ENCODE peak calls at places on chromosomes 2 and 18, in four cellular contexts. W, I, J and X are unnamed samples.
A peak's percentile ranks its signal among the peaks of the same experiment; 100 is the strongest.

GRCh38 chr2:45843136-45843535 is 191.7 kb downstream of the PRKCE start:
- DNase-seq in J (no peak), W (no peak), I (no peak), X (no peak)

GRCh38 chr2:193518061-193518817 is 1323.5 kb upstream of the TMEFF2 start:
- DNase-seq in I (no peak), W (no peak), J (peak; percentile 54), X (peak; percentile 33)

GRCh38 chr2:18799397-18799796 is 210.0 kb upstream of the NT5C1B start:
- DNase-seq in I (no peak), W (no peak), J (peak; percentile 20), X (no peak)

GRCh38 chr2:139652385-139652784 is 872.2 kb upstream of the NXPH2 start:
- DNase-seq in J (no peak), I (no peak), W (no peak), X (no peak)

GRCh38 chr18:70645971-70646370 is 357.1 kb downstream of the SOCS6 start:
- DNase-seq in W (no peak), J (peak; percentile 33), I (no peak), X (peak; percentile 3)

GRCh38 chr2:8754056-8754790 is 72.4 kb downstream of the ID2 start:
- DNase-seq in J (peak; percentile 41), I (no peak), W (no peak), X (peak; percentile 12)

GRCh38 chr2:1830936-1831616 is 86.8 kb upstream of the PXDN start:
- DNase-seq in W (no peak), J (peak; percentile 24), I (no peak), X (peak; percentile 15)

GRCh38 chr2:159118115-159118858 is 149.8 kb downstream of the TANC1 start:
- DNase-seq in W (peak; percentile 82), J (peak; percentile 94), I (peak; percentile 88), X (peak; percentile 91)

GRCh38 chr2:150484006-150484405 is 3.5 kb downstream of the RND3 start:
- DNase-seq in I (no peak), W (no peak), J (no peak), X (no peak)

GRCh38 chr2:85277416-85278158 is 50.2 kb downstream of the TGOLN2 start:
- DNase-seq in W (peak; percentile 56), I (peak; percentile 73), J (peak; percentile 89), X (peak; percentile 83)

GRCh38 chr2:172790404-172790803 is 54.8 kb downstream of the RAPGEF4 start:
- DNase-seq in J (no peak), W (no peak), I (no peak), X (no peak)

GRCh38 chr2:16773080-16773713 is 107.6 kb upstream of the CYRIA start:
- DNase-seq in J (peak; percentile 60), I (no peak), W (no peak), X (peak; percentile 48)

GRCh38 chr2:175932675-175933074 is 69.4 kb downstream of the LNPK start:
- DNase-seq in J (no peak), I (no peak), W (no peak), X (no peak)

GRCh38 chr2:238231251-238231793 is 8.5 kb downstream of the HES6 start:
- DNase-seq in J (peak; percentile 76), W (peak; percentile 79), I (peak; percentile 81), X (peak; percentile 71)

GRCh38 chr2:44746856-44747612 is 194.5 kb upstream of the SIX3 start:
- DNase-seq in J (no peak), W (no peak), I (no peak), X (no peak)

GRCh38 chr2:48530033-48530804 is at the start of gene STON1:
- DNase-seq in J (peak; percentile 65), W (peak; percentile 73), I (peak; percentile 74), X (peak; percentile 36)

GRCh38 chr18:74251297-74252031 is 40.3 kb downstream of the CYB5A start:
- DNase-seq in J (peak; percentile 90), I (peak; percentile 57), W (no peak), X (peak; percentile 89)

GRCh38 chr2:200314976-200315567 is 8.6 kb downstream of the SPATS2L start:
- DNase-seq in W (no peak), J (peak; percentile 20), I (no peak), X (peak; percentile 55)

GRCh38 chr2:139354518-139354917 is 574.3 kb upstream of the NXPH2 start:
- DNase-seq in J (no peak), W (no peak), I (no peak), X (no peak)

GRCh38 chr2:163343316-163343715 is 392.5 kb downstream of the FIGN start:
- DNase-seq in I (no peak), J (no peak), W (no peak), X (no peak)

GRCh38 chr2:236945431-236946016 is 140.2 kb upstream of the COPS8 start:
- DNase-seq in I (no peak), J (no peak), W (no peak), X (no peak)

GRCh38 chr2:82538590-82538989 is 1920.5 kb downstream of the SUCLG1 start:
- DNase-seq in W (no peak), I (no peak), J (no peak), X (no peak)

GRCh38 chr2:53202063-53202462 is 565.5 kb upstream of the CHAC2 start:
- DNase-seq in I (no peak), J (peak; percentile 73), W (no peak), X (peak; percentile 77)

GRCh38 chr2:232255033-232255432 is 123.5 kb upstream of the ALPP start:
- DNase-seq in J (no peak), W (no peak), I (no peak), X (no peak)

GRCh38 chr2:101679037-101679726 is 18.3 kb upstream of the MAP4K4 start:
- DNase-seq in I (no peak), W (no peak), J (peak; percentile 79), X (peak; percentile 76)

GRCh38 chr2:234476766-234477165 is 20.1 kb downstream of the ARL4C start:
- DNase-seq in J (no peak), I (no peak), W (no peak), X (no peak)

GRCh38 chr2:143451622-143452021 is 322.4 kb downstream of the ARHGAP15 start:
- DNase-seq in I (no peak), W (no peak), J (peak; percentile 49), X (no peak)

GRCh38 chr2:10868021-10868420 is 43.7 kb upstream of the KCNF1 start:
- DNase-seq in J (no peak), I (no peak), W (no peak), X (no peak)
- H3K4me3 ChIP-seq in J (no peak overlapping the region), I (no peak overlapping the region), W (no peak overlapping the region), X (no peak overlapping the region)

GRCh38 chr18:3305933-3306332 is 44.0 kb downstream of the MYL12B start:
- DNase-seq in J (peak; percentile 87), I (no peak), W (no peak), X (peak; percentile 76)
- H3K4me3 ChIP-seq in J (no peak overlapping the region), I (no peak overlapping the region), W (no peak overlapping the region), X (no peak overlapping the region)

GRCh38 chr2:191759200-191759507 is 81.2 kb downstream of the NABP1 start:
- DNase-seq in I (no peak), W (no peak), J (no peak), X (no peak)
- H3K4me3 ChIP-seq in I (no peak overlapping the region), W (no peak overlapping the region), J (no peak overlapping the region), X (no peak overlapping the region)

GRCh38 chr18:57128229-57128911 is 18.5 kb upstream of the BOD1L2 start:
- DNase-seq in W (no peak), J (no peak), I (no peak), X (no peak)
- H3K4me3 ChIP-seq in W (no peak overlapping the region), J (no peak overlapping the region), I (no peak overlapping the region), X (no peak overlapping the region)

DNA sequence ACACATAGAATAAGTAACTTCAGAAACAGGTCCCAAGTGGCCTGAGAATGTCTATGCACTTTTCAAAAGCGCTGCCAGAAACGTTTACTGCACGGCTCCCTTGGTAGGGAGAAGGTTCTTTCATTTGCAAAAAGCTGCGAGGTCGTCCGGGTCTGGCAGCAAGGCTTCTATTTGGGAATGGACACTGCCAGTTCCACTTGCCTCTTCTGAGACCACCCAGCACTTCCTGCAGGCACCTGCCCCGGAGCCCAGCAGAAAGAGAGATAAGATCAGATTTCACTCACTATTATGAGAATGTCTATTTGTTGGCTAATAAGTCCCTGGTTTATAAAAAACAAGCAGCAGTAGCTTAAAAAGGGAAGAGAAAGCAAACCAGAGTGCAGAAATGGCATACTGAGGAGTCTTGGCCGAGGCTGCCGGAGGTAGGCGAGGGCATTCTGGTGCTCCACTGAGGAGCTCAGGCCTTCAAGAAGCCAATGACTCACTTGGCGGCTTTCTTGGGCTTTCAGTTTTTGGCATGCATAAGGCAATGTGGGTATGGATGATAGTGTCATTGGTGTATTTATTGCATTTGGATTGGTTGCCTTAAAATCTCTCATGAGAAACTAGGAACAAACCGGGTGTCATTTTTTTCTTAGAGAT is 119.4 kb upstream of the ARL5A start:
- DNase-seq in I (no peak), W (no peak), J (no peak), X (peak; percentile 17)
- H3K4me3 ChIP-seq in I (peak overlapping the region; percentile 24), W (peak overlapping the region; percentile 44), J (no peak overlapping the region), X (no peak overlapping the region)

GRCh38 chr18:51513525-51513924 is 316.0 kb upstream of the MEX3C start:
- DNase-seq in W (no peak), I (no peak), J (no peak), X (peak; percentile 19)
- H3K4me3 ChIP-seq in W (no peak overlapping the region), I (no peak overlapping the region), J (no peak overlapping the region), X (no peak overlapping the region)

DNA sequence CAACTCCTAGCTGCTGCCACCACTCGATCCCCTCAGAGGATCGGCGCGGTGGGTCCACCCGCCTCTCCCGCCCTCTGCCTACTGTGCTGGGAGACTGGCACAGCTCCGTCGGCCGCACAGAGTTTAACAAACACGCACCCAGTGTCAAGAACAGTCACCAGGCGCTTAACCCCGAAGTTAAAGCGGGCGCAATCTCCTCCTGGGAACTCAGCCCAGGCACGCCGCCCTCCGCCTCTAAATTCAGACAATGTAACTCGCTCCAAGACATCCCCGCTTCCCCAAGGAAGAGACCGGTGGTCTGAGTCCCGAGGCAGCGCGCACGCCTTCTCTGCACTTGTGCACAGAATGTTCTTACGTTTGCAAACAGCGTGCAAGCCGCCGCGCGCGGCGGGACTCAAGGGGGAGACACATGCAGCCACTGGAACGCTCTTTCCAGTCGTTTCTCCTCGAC is 533 bp downstream of the CXCR4 start:
- DNase-seq in W (peak; percentile 49), J (peak; percentile 33), I (no peak), X (peak; percentile 51)
- H3K4me3 ChIP-seq in W (peak overlapping the region; percentile 67), J (peak overlapping the region; percentile 46), I (peak overlapping the region; percentile 24), X (peak overlapping the region; percentile 46)